ENCODE peak calls at places on chromosomes 7 and 10, in nine cellular contexts. One of them, this sample, is unnamed.

GRCh38 chr10:23869996-23870395 is 338.9 kb upstream of the KIAA1217 start:
- DNase-seq in memory B cell: no peak
- DNase-seq in SW 1271: no peak
- DNase-seq in NAMALWA: no peak
- DNase-seq in AG04449: no peak
- DNase-seq in stimulated activated CD8-positive, alpha-beta memory T cell treated with anti-CD3 and anti-CD28 coated beads, Interleukin-15, amount 100 ng/mL, for 24 hours: no peak
- DNase-seq in GF-D8: no peak
- DNase-seq in tibial artery: no peak
- DNase-seq in activated CD8-positive, alpha-beta memory T cell treated with anti-CD3 and anti-CD28 coated beads for 48 hours: no peak
- DNase-seq in this sample: no peak

GRCh38 chr7:44665531-44666213 is 59.2 kb downstream of the OGDH start:
- DNase-seq in AG04449: peak; percentile 79
- DNase-seq in NAMALWA: no peak
- DNase-seq in activated CD8-positive, alpha-beta memory T cell treated with anti-CD3 and anti-CD28 coated beads for 48 hours: no peak
- DNase-seq in tibial artery: no peak
- DNase-seq in SW 1271: no peak
- DNase-seq in memory B cell: no peak
- DNase-seq in stimulated activated CD8-positive, alpha-beta memory T cell treated with anti-CD3 and anti-CD28 coated beads, Interleukin-15, amount 100 ng/mL, for 24 hours: no peak
- DNase-seq in GF-D8: no peak
- DNase-seq in this sample: no peak

GRCh38 chr7:14158111-14158510 is 168.6 kb upstream of the ETV1 start:
- DNase-seq in GF-D8: no peak
- DNase-seq in tibial artery: no peak
- DNase-seq in AG04449: no peak
- DNase-seq in activated CD8-positive, alpha-beta memory T cell treated with anti-CD3 and anti-CD28 coated beads for 48 hours: no peak
- DNase-seq in NAMALWA: no peak
- DNase-seq in stimulated activated CD8-positive, alpha-beta memory T cell treated with anti-CD3 and anti-CD28 coated beads, Interleukin-15, amount 100 ng/mL, for 24 hours: no peak
- DNase-seq in memory B cell: no peak
- DNase-seq in SW 1271: no peak
- DNase-seq in this sample: no peak

GRCh38 chr7:7895754-7896153 is 72.8 kb upstream of the GLCCI1 start:
- DNase-seq in tibial artery: no peak
- DNase-seq in SW 1271: no peak
- DNase-seq in stimulated activated CD8-positive, alpha-beta memory T cell treated with anti-CD3 and anti-CD28 coated beads, Interleukin-15, amount 100 ng/mL, for 24 hours: no peak
- DNase-seq in memory B cell: no peak
- DNase-seq in NAMALWA: no peak
- DNase-seq in GF-D8: no peak
- DNase-seq in AG04449: no peak
- DNase-seq in activated CD8-positive, alpha-beta memory T cell treated with anti-CD3 and anti-CD28 coated beads for 48 hours: no peak
- DNase-seq in this sample: no peak

GRCh38 chr7:98913612-98914011 is 35.3 kb downstream of the TRRAP start:
- DNase-seq in memory B cell: no peak
- DNase-seq in activated CD8-positive, alpha-beta memory T cell treated with anti-CD3 and anti-CD28 coated beads for 48 hours: no peak
- DNase-seq in NAMALWA: no peak
- DNase-seq in tibial artery: no peak
- DNase-seq in GF-D8: no peak
- DNase-seq in AG04449: no peak
- DNase-seq in SW 1271: peak; percentile 20
- DNase-seq in stimulated activated CD8-positive, alpha-beta memory T cell treated with anti-CD3 and anti-CD28 coated beads, Interleukin-15, amount 100 ng/mL, for 24 hours: no peak
- DNase-seq in this sample: no peak

GRCh38 chr10:106267591-106267990 is 896.9 kb downstream of the SORCS1 start:
- DNase-seq in GF-D8: no peak
- DNase-seq in stimulated activated CD8-positive, alpha-beta memory T cell treated with anti-CD3 and anti-CD28 coated beads, Interleukin-15, amount 100 ng/mL, for 24 hours: no peak
- DNase-seq in NAMALWA: no peak
- DNase-seq in AG04449: no peak
- DNase-seq in SW 1271: no peak
- DNase-seq in tibial artery: no peak
- DNase-seq in activated CD8-positive, alpha-beta memory T cell treated with anti-CD3 and anti-CD28 coated beads for 48 hours: no peak
- DNase-seq in memory B cell: no peak
- DNase-seq in this sample: no peak

GRCh38 chr7:38907066-38907465 is 1.9 kb downstream of the VPS41 start:
- DNase-seq in SW 1271: no peak
- DNase-seq in NAMALWA: no peak
- DNase-seq in tibial artery: no peak
- DNase-seq in activated CD8-positive, alpha-beta memory T cell treated with anti-CD3 and anti-CD28 coated beads for 48 hours: no peak
- DNase-seq in AG04449: no peak
- DNase-seq in GF-D8: peak; percentile 11
- DNase-seq in memory B cell: no peak
- DNase-seq in stimulated activated CD8-positive, alpha-beta memory T cell treated with anti-CD3 and anti-CD28 coated beads, Interleukin-15, amount 100 ng/mL, for 24 hours: no peak
- DNase-seq in this sample: no peak

GRCh38 chr10:13117842-13118783 is 18.1 kb downstream of the OPTN start:
- DNase-seq in AG04449: no peak
- DNase-seq in NAMALWA: peak; percentile 35
- DNase-seq in tibial artery: no peak
- DNase-seq in memory B cell: no peak
- DNase-seq in stimulated activated CD8-positive, alpha-beta memory T cell treated with anti-CD3 and anti-CD28 coated beads, Interleukin-15, amount 100 ng/mL, for 24 hours: no peak
- DNase-seq in activated CD8-positive, alpha-beta memory T cell treated with anti-CD3 and anti-CD28 coated beads for 48 hours: no peak
- DNase-seq in SW 1271: no peak
- DNase-seq in GF-D8: peak; percentile 82
- DNase-seq in this sample: no peak

GRCh38 chr10:48625013-48625412 is 20.1 kb upstream of the ARHGAP22 start:
- DNase-seq in SW 1271: no peak
- DNase-seq in activated CD8-positive, alpha-beta memory T cell treated with anti-CD3 and anti-CD28 coated beads for 48 hours: no peak
- DNase-seq in GF-D8: no peak
- DNase-seq in tibial artery: no peak
- DNase-seq in stimulated activated CD8-positive, alpha-beta memory T cell treated with anti-CD3 and anti-CD28 coated beads, Interleukin-15, amount 100 ng/mL, for 24 hours: no peak
- DNase-seq in memory B cell: no peak
- DNase-seq in NAMALWA: no peak
- DNase-seq in AG04449: no peak
- DNase-seq in this sample: no peak

GRCh38 chr10:13712799-13713581 is 126.2 kb downstream of the PRPF18 start:
- DNase-seq in GF-D8: peak; percentile 24
- DNase-seq in activated CD8-positive, alpha-beta memory T cell treated with anti-CD3 and anti-CD28 coated beads for 48 hours: no peak
- DNase-seq in tibial artery: peak; percentile 81
- DNase-seq in memory B cell: no peak
- DNase-seq in NAMALWA: peak; percentile 47
- DNase-seq in stimulated activated CD8-positive, alpha-beta memory T cell treated with anti-CD3 and anti-CD28 coated beads, Interleukin-15, amount 100 ng/mL, for 24 hours: no peak
- DNase-seq in SW 1271: peak; percentile 88
- DNase-seq in AG04449: peak; percentile 92
- DNase-seq in this sample: no peak

GRCh38 chr7:156386097-156386496 is 254.5 kb upstream of the RNF32 start:
- DNase-seq in stimulated activated CD8-positive, alpha-beta memory T cell treated with anti-CD3 and anti-CD28 coated beads, Interleukin-15, amount 100 ng/mL, for 24 hours: no peak
- DNase-seq in SW 1271: no peak
- DNase-seq in NAMALWA: no peak
- DNase-seq in memory B cell: no peak
- DNase-seq in GF-D8: no peak
- DNase-seq in activated CD8-positive, alpha-beta memory T cell treated with anti-CD3 and anti-CD28 coated beads for 48 hours: no peak
- DNase-seq in AG04449: no peak
- DNase-seq in tibial artery: no peak
- DNase-seq in this sample: no peak

GRCh38 chr10:67098460-67098859 is 172.6 kb downstream of the LRRTM3 start:
- DNase-seq in tibial artery: no peak
- DNase-seq in AG04449: no peak
- DNase-seq in activated CD8-positive, alpha-beta memory T cell treated with anti-CD3 and anti-CD28 coated beads for 48 hours: no peak
- DNase-seq in SW 1271: no peak
- DNase-seq in NAMALWA: no peak
- DNase-seq in GF-D8: no peak
- DNase-seq in memory B cell: no peak
- DNase-seq in stimulated activated CD8-positive, alpha-beta memory T cell treated with anti-CD3 and anti-CD28 coated beads, Interleukin-15, amount 100 ng/mL, for 24 hours: no peak
- DNase-seq in this sample: no peak

GRCh38 chr10:23826399-23826798 is 382.5 kb upstream of the KIAA1217 start:
- DNase-seq in activated CD8-positive, alpha-beta memory T cell treated with anti-CD3 and anti-CD28 coated beads for 48 hours: no peak
- DNase-seq in stimulated activated CD8-positive, alpha-beta memory T cell treated with anti-CD3 and anti-CD28 coated beads, Interleukin-15, amount 100 ng/mL, for 24 hours: no peak
- DNase-seq in memory B cell: no peak
- DNase-seq in NAMALWA: peak; percentile 6
- DNase-seq in GF-D8: no peak
- DNase-seq in AG04449: no peak
- DNase-seq in tibial artery: no peak
- DNase-seq in SW 1271: no peak
- DNase-seq in this sample: no peak

GRCh38 chr7:42097756-42098155 is 139.3 kb downstream of the GLI3 start:
- DNase-seq in GF-D8: no peak
- DNase-seq in SW 1271: peak; percentile 25
- DNase-seq in stimulated activated CD8-positive, alpha-beta memory T cell treated with anti-CD3 and anti-CD28 coated beads, Interleukin-15, amount 100 ng/mL, for 24 hours: no peak
- DNase-seq in tibial artery: no peak
- DNase-seq in activated CD8-positive, alpha-beta memory T cell treated with anti-CD3 and anti-CD28 coated beads for 48 hours: no peak
- DNase-seq in NAMALWA: peak; percentile 9
- DNase-seq in AG04449: peak; percentile 71
- DNase-seq in memory B cell: no peak
- DNase-seq in this sample: peak; percentile 44

GRCh38 chr7:30634193-30634626 is 39.5 kb downstream of the GARS1 start:
- DNase-seq in activated CD8-positive, alpha-beta memory T cell treated with anti-CD3 and anti-CD28 coated beads for 48 hours: no peak
- DNase-seq in AG04449: no peak
- DNase-seq in memory B cell: no peak
- DNase-seq in stimulated activated CD8-positive, alpha-beta memory T cell treated with anti-CD3 and anti-CD28 coated beads, Interleukin-15, amount 100 ng/mL, for 24 hours: no peak
- DNase-seq in tibial artery: no peak
- DNase-seq in SW 1271: no peak
- DNase-seq in NAMALWA: no peak
- DNase-seq in GF-D8: no peak
- DNase-seq in this sample: no peak

GRCh38 chr7:106704000-106704840 is 43.3 kb upstream of the CCDC71L start:
- DNase-seq in GF-D8: no peak
- DNase-seq in tibial artery: no peak
- DNase-seq in NAMALWA: peak; percentile 30
- DNase-seq in SW 1271: no peak
- DNase-seq in AG04449: no peak
- DNase-seq in stimulated activated CD8-positive, alpha-beta memory T cell treated with anti-CD3 and anti-CD28 coated beads, Interleukin-15, amount 100 ng/mL, for 24 hours: no peak
- DNase-seq in memory B cell: no peak
- DNase-seq in activated CD8-positive, alpha-beta memory T cell treated with anti-CD3 and anti-CD28 coated beads for 48 hours: no peak
- DNase-seq in this sample: no peak

GRCh38 chr7:95690367-95690947 is 81.9 kb upstream of the DYNC1I1 start:
- DNase-seq in SW 1271: peak; percentile 53
- DNase-seq in NAMALWA: peak; percentile 83
- DNase-seq in memory B cell: peak; percentile 22
- DNase-seq in activated CD8-positive, alpha-beta memory T cell treated with anti-CD3 and anti-CD28 coated beads for 48 hours: no peak
- DNase-seq in stimulated activated CD8-positive, alpha-beta memory T cell treated with anti-CD3 and anti-CD28 coated beads, Interleukin-15, amount 100 ng/mL, for 24 hours: no peak
- DNase-seq in tibial artery: no peak
- DNase-seq in AG04449: no peak
- DNase-seq in GF-D8: peak; percentile 22
- DNase-seq in this sample: peak; percentile 58

GRCh38 chr7:122770943-122771342 is 68.2 kb upstream of the RNF148 start:
- DNase-seq in GF-D8: no peak
- DNase-seq in memory B cell: no peak
- DNase-seq in stimulated activated CD8-positive, alpha-beta memory T cell treated with anti-CD3 and anti-CD28 coated beads, Interleukin-15, amount 100 ng/mL, for 24 hours: no peak
- DNase-seq in AG04449: no peak
- DNase-seq in NAMALWA: no peak
- DNase-seq in SW 1271: no peak
- DNase-seq in activated CD8-positive, alpha-beta memory T cell treated with anti-CD3 and anti-CD28 coated beads for 48 hours: no peak
- DNase-seq in tibial artery: no peak
- DNase-seq in this sample: no peak

GRCh38 chr7:32930378-32930777 is 26.9 kb upstream of the FKBP9 start:
- DNase-seq in NAMALWA: no peak
- DNase-seq in tibial artery: no peak
- DNase-seq in activated CD8-positive, alpha-beta memory T cell treated with anti-CD3 and anti-CD28 coated beads for 48 hours: no peak
- DNase-seq in AG04449: no peak
- DNase-seq in memory B cell: no peak
- DNase-seq in GF-D8: no peak
- DNase-seq in stimulated activated CD8-positive, alpha-beta memory T cell treated with anti-CD3 and anti-CD28 coated beads, Interleukin-15, amount 100 ng/mL, for 24 hours: no peak
- DNase-seq in SW 1271: no peak
- DNase-seq in this sample: no peak

GRCh38 chr7:28267012-28267411 is 86.4 kb upstream of the JAZF1 start:
- DNase-seq in AG04449: no peak
- DNase-seq in NAMALWA: no peak
- DNase-seq in stimulated activated CD8-positive, alpha-beta memory T cell treated with anti-CD3 and anti-CD28 coated beads, Interleukin-15, amount 100 ng/mL, for 24 hours: no peak
- DNase-seq in memory B cell: no peak
- DNase-seq in activated CD8-positive, alpha-beta memory T cell treated with anti-CD3 and anti-CD28 coated beads for 48 hours: no peak
- DNase-seq in tibial artery: no peak
- DNase-seq in GF-D8: no peak
- DNase-seq in SW 1271: no peak
- DNase-seq in this sample: no peak

GRCh38 chr7:101555921-101556275 is 73.2 kb downstream of the MYL10 start:
- DNase-seq in activated CD8-positive, alpha-beta memory T cell treated with anti-CD3 and anti-CD28 coated beads for 48 hours: no peak
- DNase-seq in tibial artery: no peak
- DNase-seq in NAMALWA: no peak
- DNase-seq in AG04449: no peak
- DNase-seq in memory B cell: no peak
- DNase-seq in stimulated activated CD8-positive, alpha-beta memory T cell treated with anti-CD3 and anti-CD28 coated beads, Interleukin-15, amount 100 ng/mL, for 24 hours: no peak
- DNase-seq in SW 1271: no peak
- DNase-seq in GF-D8: no peak
- DNase-seq in this sample: no peak

GRCh38 chr10:122551450-122551849 is 9.1 kb upstream of the DMBT1 start:
- DNase-seq in tibial artery: no peak
- DNase-seq in SW 1271: no peak
- DNase-seq in activated CD8-positive, alpha-beta memory T cell treated with anti-CD3 and anti-CD28 coated beads for 48 hours: peak; percentile 33
- DNase-seq in AG04449: no peak
- DNase-seq in stimulated activated CD8-positive, alpha-beta memory T cell treated with anti-CD3 and anti-CD28 coated beads, Interleukin-15, amount 100 ng/mL, for 24 hours: no peak
- DNase-seq in memory B cell: no peak
- DNase-seq in NAMALWA: peak; percentile 13
- DNase-seq in GF-D8: no peak
- DNase-seq in this sample: no peak

GRCh38 chr7:99631311-99632109 is 14.8 kb downstream of the ZSCAN25 start:
- DNase-seq in GF-D8: no peak
- DNase-seq in AG04449: no peak
- DNase-seq in SW 1271: no peak
- DNase-seq in NAMALWA: no peak
- DNase-seq in memory B cell: no peak
- DNase-seq in activated CD8-positive, alpha-beta memory T cell treated with anti-CD3 and anti-CD28 coated beads for 48 hours: no peak
- DNase-seq in tibial artery: no peak
- DNase-seq in stimulated activated CD8-positive, alpha-beta memory T cell treated with anti-CD3 and anti-CD28 coated beads, Interleukin-15, amount 100 ng/mL, for 24 hours: no peak
- DNase-seq in this sample: no peak

GRCh38 chr7:131533566-131534561 is 22.6 kb downstream of the PODXL start:
- DNase-seq in memory B cell: no peak
- DNase-seq in SW 1271: no peak
- DNase-seq in AG04449: no peak
- DNase-seq in tibial artery: no peak
- DNase-seq in GF-D8: no peak
- DNase-seq in stimulated activated CD8-positive, alpha-beta memory T cell treated with anti-CD3 and anti-CD28 coated beads, Interleukin-15, amount 100 ng/mL, for 24 hours: no peak
- DNase-seq in activated CD8-positive, alpha-beta memory T cell treated with anti-CD3 and anti-CD28 coated beads for 48 hours: no peak
- DNase-seq in NAMALWA: no peak
- DNase-seq in this sample: no peak

GRCh38 chr10:7862121-7862514 is 43.8 kb downstream of the TAF3 start:
- DNase-seq in GF-D8: no peak
- DNase-seq in activated CD8-positive, alpha-beta memory T cell treated with anti-CD3 and anti-CD28 coated beads for 48 hours: no peak
- DNase-seq in stimulated activated CD8-positive, alpha-beta memory T cell treated with anti-CD3 and anti-CD28 coated beads, Interleukin-15, amount 100 ng/mL, for 24 hours: no peak
- DNase-seq in tibial artery: no peak
- DNase-seq in memory B cell: no peak
- DNase-seq in AG04449: no peak
- DNase-seq in NAMALWA: no peak
- DNase-seq in SW 1271: no peak
- DNase-seq in this sample: no peak

GRCh38 chr7:44333971-44334733 is 8.8 kb upstream of the CAMK2B start:
- DNase-seq in tibial artery: no peak
- DNase-seq in GF-D8: no peak
- DNase-seq in memory B cell: no peak
- DNase-seq in activated CD8-positive, alpha-beta memory T cell treated with anti-CD3 and anti-CD28 coated beads for 48 hours: no peak
- DNase-seq in stimulated activated CD8-positive, alpha-beta memory T cell treated with anti-CD3 and anti-CD28 coated beads, Interleukin-15, amount 100 ng/mL, for 24 hours: no peak
- DNase-seq in AG04449: no peak
- DNase-seq in NAMALWA: no peak
- DNase-seq in SW 1271: no peak
- DNase-seq in this sample: no peak

GRCh38 chr10:124149681-124150080 is 56.3 kb upstream of the CHST15 start:
- DNase-seq in AG04449: no peak
- DNase-seq in activated CD8-positive, alpha-beta memory T cell treated with anti-CD3 and anti-CD28 coated beads for 48 hours: no peak
- DNase-seq in NAMALWA: peak; percentile 77
- DNase-seq in stimulated activated CD8-positive, alpha-beta memory T cell treated with anti-CD3 and anti-CD28 coated beads, Interleukin-15, amount 100 ng/mL, for 24 hours: no peak
- DNase-seq in tibial artery: no peak
- DNase-seq in GF-D8: no peak
- DNase-seq in SW 1271: no peak
- DNase-seq in memory B cell: no peak
- DNase-seq in this sample: no peak

GRCh38 chr10:88911121-88911520 is 31.1 kb downstream of the STAMBPL1 start:
- DNase-seq in GF-D8: no peak
- DNase-seq in activated CD8-positive, alpha-beta memory T cell treated with anti-CD3 and anti-CD28 coated beads for 48 hours: no peak
- DNase-seq in memory B cell: no peak
- DNase-seq in NAMALWA: no peak
- DNase-seq in SW 1271: no peak
- DNase-seq in stimulated activated CD8-positive, alpha-beta memory T cell treated with anti-CD3 and anti-CD28 coated beads, Interleukin-15, amount 100 ng/mL, for 24 hours: no peak
- DNase-seq in AG04449: no peak
- DNase-seq in tibial artery: no peak
- DNase-seq in this sample: no peak